ENCODE peak calls at places on chromosomes 3 and 15, in six cellular contexts. Y is progenitor cell of endocrine pancreas, R is AG10803, G is cardiac muscle cell, X is mesothelial cell of epicardium, P is fibroblast of mammary gland. C is an unnamed sample.

GRCh38 chr3:179768080-179768479 is 115.2 kb downstream of the USP13 start:
- DNase-seq in G (peak; percentile 69), P (peak; percentile 80), R (peak; percentile 70), X (no peak), Y (peak; percentile 12), C (peak; percentile 67)

GRCh38 chr15:82805994-82806406 is at the start of gene FSD2:
- DNase-seq in Y (no peak), G (no peak), R (no peak), P (no peak), X (no peak), C (no peak)

GRCh38 chr3:187629711-187630110 is 40.5 kb downstream of the SST start:
- DNase-seq in G (peak; percentile 5), Y (no peak), X (no peak), P (peak; percentile 76), R (peak; percentile 97), C (peak; percentile 6)

GRCh38 chr15:88324241-88325065 is 67.9 kb upstream of the NTRK3 start:
- DNase-seq in X (no peak), Y (no peak), R (peak; percentile 32), P (peak; percentile 15), G (no peak), C (no peak)

GRCh38 chr3:187292631-187293513 is 1.3 kb upstream of the MASP1 start:
- DNase-seq in R (peak; percentile 51), G (peak; percentile 31), X (no peak), Y (no peak), P (peak; percentile 38), C (no peak)

GRCh38 chr3:171842864-171843511 is at the start of gene TMEM212:
- DNase-seq in Y (no peak), R (peak; percentile 61), X (no peak), G (peak; percentile 80), P (peak; percentile 49), C (no peak)

GRCh38 chr3:147218976-147219375 is 187.4 kb downstream of the ZIC4 start:
- DNase-seq in R (no peak), X (no peak), G (no peak), P (peak; percentile 19), Y (no peak), C (no peak)

GRCh38 chr3:10357095-10357494 is 36.2 kb upstream of the SEC13 start:
- DNase-seq in X (no peak), R (no peak), G (no peak), P (no peak), Y (no peak), C (no peak)

GRCh38 chr3:170717410-170718402 is 131.8 kb upstream of the SLC7A14 start:
- DNase-seq in P (peak; percentile 71), X (no peak), Y (no peak), G (peak; percentile 84), R (peak; percentile 49), C (peak; percentile 86)

GRCh38 chr3:65493371-65493882 is 545.3 kb downstream of the MAGI1 start:
- DNase-seq in X (no peak), Y (no peak), P (no peak), R (no peak), G (no peak), C (no peak)

GRCh38 chr3:126908752-126909275 is 74.1 kb upstream of the PLXNA1 start:
- DNase-seq in P (no peak), Y (no peak), G (peak; percentile 29), X (no peak), R (no peak), C (no peak)

GRCh38 chr15:84671211-84671610 is 13.2 kb upstream of the NMB start:
- DNase-seq in G (peak; percentile 89), P (peak; percentile 86), X (no peak), Y (no peak), R (peak; percentile 92), C (peak; percentile 82)

GRCh38 chr3:76566211-76566534 is 473.7 kb upstream of the ROBO2 start:
- DNase-seq in R (no peak), P (no peak), G (no peak), Y (no peak), X (no peak), C (no peak)

GRCh38 chr3:188169826-188170455 is 16.0 kb downstream of the LPP start:
- DNase-seq in X (no peak), Y (no peak), R (peak; percentile 37), G (peak; percentile 55), P (peak; percentile 53), C (no peak)

GRCh38 chr3:50649451-50649931 is 25.2 kb upstream of the DOCK3 start:
- DNase-seq in Y (no peak), R (no peak), G (peak; percentile 18), X (no peak), P (no peak), C (no peak)

GRCh38 chr3:67415504-67415903 is 238.9 kb downstream of the SUCLG2 start:
- DNase-seq in R (peak; percentile 67), P (peak; percentile 54), Y (no peak), G (no peak), X (no peak), C (peak; percentile 54)

GRCh38 chr3:124275421-124275820 is 283.5 kb upstream of the ROPN1 start:
- DNase-seq in Y (no peak), R (no peak), P (no peak), X (no peak), G (peak; percentile 40), C (no peak)

GRCh38 chr3:172021859-172022258 is 17.5 kb upstream of the FNDC3B start:
- DNase-seq in Y (no peak), X (no peak), P (no peak), G (no peak), R (no peak), C (no peak)

GRCh38 chr3:52561028-52561749 is 24.8 kb downstream of the UQCC5 start:
- DNase-seq in R (peak; percentile 41), X (no peak), Y (no peak), P (no peak), G (no peak), C (no peak)

GRCh38 chr3:156997351-156997750 is 162.6 kb downstream of the CCNL1 start:
- DNase-seq in P (peak; percentile 56), X (no peak), G (peak; percentile 48), R (peak; percentile 79), Y (no peak), C (peak; percentile 33)

GRCh38 chr15:68042156-68042854 is 11.8 kb upstream of the PIAS1 start:
- DNase-seq in G (no peak), R (no peak), X (no peak), Y (no peak), P (no peak), C (no peak)

GRCh38 chr3:135040321-135041110 is 245.5 kb downstream of the EPHB1 start:
- DNase-seq in P (no peak), X (no peak), G (no peak), Y (no peak), R (no peak), C (no peak)

GRCh38 chr15:31338318-31338878 is 11.8 kb downstream of the KLF13 start:
- DNase-seq in X (no peak), Y (no peak), R (no peak), G (peak; percentile 14), P (no peak), C (no peak)

GRCh38 chr3:13420817-13421755 is 964 bp upstream of the NUP210 start:
- DNase-seq in P (no peak), X (no peak), R (no peak), Y (no peak), G (no peak), C (no peak)

GRCh38 chr15:98801234-98801561 is 152.9 kb downstream of the IGF1R start:
- DNase-seq in X (no peak), R (no peak), G (no peak), Y (no peak), P (no peak), C (no peak)

DNA sequence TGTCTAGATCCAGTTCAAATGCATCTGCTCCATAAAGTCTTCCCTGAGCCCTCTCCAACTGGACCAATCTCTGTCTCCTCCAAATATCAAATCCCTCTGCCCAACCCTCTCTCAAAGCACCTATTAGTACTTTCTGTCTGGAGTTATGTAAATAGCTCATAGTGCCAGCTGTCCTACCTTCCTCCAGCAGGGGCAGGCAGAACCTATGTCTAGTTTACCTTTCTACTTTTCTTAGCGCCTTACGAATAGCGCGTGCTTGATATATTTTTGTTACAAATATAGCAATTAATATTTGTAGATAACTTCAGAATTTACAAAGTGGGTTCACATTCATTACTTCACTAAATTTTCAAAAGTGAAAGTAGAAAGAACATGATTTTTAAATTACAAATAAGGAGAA is 14.0 kb upstream of the CCDC80 start:
- DNase-seq in R (no peak), Y (no peak), X (no peak), G (peak; percentile 5), P (no peak), C (no peak)
- TF ChIP-seq CTCF in R (no peak), Y (peak; percentile 23), X (no peak), G (no peak), P (peak; percentile 10), C (no peak)

DNA sequence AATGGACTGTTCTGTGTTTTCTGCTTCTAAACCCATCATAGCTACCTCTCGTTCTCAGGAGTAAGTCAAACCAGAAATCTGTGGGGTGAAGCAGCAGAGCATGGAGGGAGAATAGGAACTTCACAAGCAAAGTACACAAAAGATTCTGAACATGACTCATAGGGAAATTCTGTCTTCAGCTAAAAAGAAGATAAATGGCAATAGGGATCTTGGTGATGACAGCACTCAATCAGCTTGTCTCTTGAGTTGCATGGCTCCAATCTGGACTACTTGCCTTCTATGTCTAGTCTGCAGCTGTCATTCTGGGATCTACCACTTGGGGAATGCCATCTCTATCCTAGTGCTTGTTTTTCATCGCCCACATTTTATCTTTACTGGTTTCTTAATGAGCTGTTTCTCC is 13.5 kb upstream of the GRAMD1C start:
- DNase-seq in R (no peak), X (no peak), G (peak; percentile 14), Y (no peak), P (peak; percentile 15), C (no peak)
- TF ChIP-seq CTCF in R (peak; percentile 40), X (no peak), G (peak; percentile 27), Y (peak; percentile 19), P (peak; percentile 30), C (peak; percentile 6)

DNA sequence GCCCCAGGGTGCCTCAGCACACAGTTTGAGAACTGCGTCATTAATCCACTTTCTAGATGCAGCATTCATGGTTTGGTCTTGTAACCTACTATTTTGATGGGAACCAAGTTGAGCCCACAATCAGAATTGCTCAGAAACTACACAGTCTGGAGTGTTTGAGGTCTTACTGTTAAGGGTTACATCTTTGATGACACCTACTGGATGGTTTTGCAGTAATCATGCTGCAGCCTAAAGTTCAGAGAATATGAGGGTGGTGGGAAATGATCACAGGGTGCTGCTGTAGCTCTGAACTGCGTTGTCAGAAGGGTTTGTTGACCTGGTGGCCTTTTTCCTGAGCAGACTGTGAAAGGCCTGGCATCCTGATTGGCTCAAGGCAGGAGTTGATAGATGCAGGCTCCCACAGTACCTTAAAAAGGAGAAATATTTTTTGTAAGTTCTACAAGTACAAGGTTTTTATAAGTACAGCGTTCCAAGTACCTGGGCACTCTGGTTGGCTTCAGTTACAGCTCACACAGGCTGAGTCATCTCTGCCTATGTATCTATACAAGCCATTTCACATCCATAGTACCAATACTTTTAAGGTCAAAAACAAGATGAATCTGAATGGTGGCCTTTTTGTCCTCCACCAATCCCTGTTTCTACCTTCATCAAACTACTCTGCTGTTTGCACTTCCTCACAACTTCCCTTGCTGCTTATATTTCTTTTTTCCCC is 60.5 kb upstream of the ACKR4 start:
- DNase-seq in Y (no peak), R (no peak), X (no peak), G (no peak), P (peak; percentile 39), C (no peak)
- TF ChIP-seq CTCF in Y (no peak), R (peak; percentile 29), X (no peak), G (no peak), P (peak; percentile 8), C (no peak)

DNA sequence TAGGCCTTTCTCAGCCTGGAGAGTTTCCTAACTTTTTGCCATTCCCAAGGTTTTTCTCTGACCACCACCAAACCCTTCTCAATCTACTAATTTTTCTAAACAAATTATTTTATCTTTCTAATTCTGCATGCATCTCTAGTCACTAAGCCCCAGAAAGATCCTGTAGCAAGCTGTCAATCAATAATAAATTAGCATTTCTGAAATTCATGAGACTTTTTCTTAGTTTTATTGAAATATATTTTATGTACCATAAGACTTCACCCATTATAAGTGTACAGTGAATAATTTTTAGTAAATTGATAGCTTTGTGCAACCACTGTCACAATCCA is 22.4 kb upstream of the AP4E1 start:
- DNase-seq in Y (no peak), G (no peak), R (no peak), P (no peak), X (no peak), C (no peak)
- TF ChIP-seq CTCF in Y (no peak), G (no peak), R (no peak), P (no peak), X (no peak), C (no peak)